ENCODE peak calls at places on chromosome 3, in five cellular contexts. U is NCI-H1694, N is Kasumi-1, V is NCI-H1048, X is A172. D is an unnamed sample.

GRCh38 chr3:168581718-168582332 is 486.1 kb upstream of the GOLIM4 start:
- DNase-seq in U (no peak), N (no peak), V (no peak), X (no peak), D (no peak)

GRCh38 chr3:127472506-127472905 is 118.0 kb downstream of the TPRA1 start:
- DNase-seq in U (no peak), N (no peak), V (no peak), X (no peak), D (no peak)

GRCh38 chr3:12553921-12554391 is 2.9 kb upstream of the MKRN2 start:
- DNase-seq in U (no peak), N (peak; percentile 34), V (no peak), X (peak; percentile 46), D (peak; percentile 59)

GRCh38 chr3:139355502-139355901 is 11.7 kb downstream of the MRPS22 start:
- DNase-seq in U (no peak), N (no peak), V (no peak), X (no peak), D (no peak)

GRCh38 chr3:40741729-40742128 is 217.0 kb downstream of the ZNF621 start:
- DNase-seq in U (no peak), N (peak; percentile 76), V (no peak), X (no peak), D (no peak)

GRCh38 chr3:30342319-30343060 is 263.9 kb upstream of the TGFBR2 start:
- DNase-seq in U (no peak), N (no peak), V (no peak), X (peak; percentile 89), D (no peak)

GRCh38 chr3:7166460-7166859 is 305.5 kb downstream of the GRM7 start:
- DNase-seq in U (peak; percentile 38), N (no peak), V (no peak), X (no peak), D (no peak)

GRCh38 chr3:99967796-99968195 is 146.5 kb downstream of the FILIP1L start:
- DNase-seq in U (no peak), N (no peak), V (no peak), X (no peak), D (no peak)

GRCh38 chr3:38575279-38575843 is 74.1 kb downstream of the SCN5A start:
- DNase-seq in U (no peak), N (no peak), V (no peak), X (no peak), D (no peak)

GRCh38 chr3:134357261-134357913 is 16.9 kb downstream of the AMOTL2 start:
- DNase-seq in U (no peak), N (no peak), V (no peak), X (no peak), D (no peak)

GRCh38 chr3:122394173-122394572 is 10.2 kb downstream of the FAM162A start:
- DNase-seq in U (no peak), N (no peak), V (no peak), X (no peak), D (no peak)

GRCh38 chr3:148318240-148318639 is 379.5 kb upstream of the AGTR1 start:
- DNase-seq in U (no peak), N (no peak), V (no peak), X (no peak), D (no peak)

GRCh38 chr3:43120937-43121336 is 15.1 kb upstream of the POMGNT2 start:
- DNase-seq in U (no peak), N (no peak), V (no peak), X (no peak), D (no peak)

GRCh38 chr3:73018298-73018697 is 21.7 kb downstream of the PPP4R2 start:
- DNase-seq in U (no peak), N (no peak), V (no peak), X (no peak), D (no peak)

GRCh38 chr3:124860599-124860998 is 26.6 kb downstream of the ITGB5 start:
- DNase-seq in U (no peak), N (no peak), V (no peak), X (peak; percentile 99), D (no peak)

GRCh38 chr3:103127737-103128136 is 692.9 kb downstream of the ZPLD1 start:
- DNase-seq in U (no peak), N (no peak), V (no peak), X (no peak), D (no peak)

GRCh38 chr3:7456376-7456775 is 595.5 kb downstream of the GRM7 start:
- DNase-seq in U (no peak), N (no peak), V (no peak), X (no peak), D (no peak)

GRCh38 chr3:48400824-48401433 is 28.9 kb downstream of the FBXW12 start:
- DNase-seq in U (no peak), N (peak; percentile 59), V (no peak), X (peak; percentile 61), D (peak; percentile 85)

GRCh38 chr3:170869240-170869592 is 779 bp downstream of the RPL22L1 start:
- DNase-seq in U (no peak), N (no peak), V (no peak), X (no peak), D (peak; percentile 60)

GRCh38 chr3:149473314-149473990 is 1.0 kb upstream of the TM4SF4 start:
- DNase-seq in U (no peak), N (no peak), V (no peak), X (peak; percentile 97), D (no peak)

GRCh38 chr3:105365536-105366301 is 990 bp upstream of the ALCAM start:
- DNase-seq in U (no peak), N (no peak), V (no peak), X (peak; percentile 56), D (no peak)

GRCh38 chr3:180284331-180285110 is 247.8 kb upstream of the PEX5L start:
- DNase-seq in U (no peak), N (no peak), V (no peak), X (no peak), D (no peak)

GRCh38 chr3:52483577-52484495 is 11.3 kb upstream of the STAB1 start:
- DNase-seq in U (no peak), N (no peak), V (no peak), X (no peak), D (no peak)

GRCh38 chr3:123093696-123094095 is 26.9 kb downstream of the PDIA5 start:
- DNase-seq in U (no peak), N (no peak), V (no peak), X (no peak), D (no peak)

GRCh38 chr3:111737712-111738097 is 121.4 kb upstream of the PHLDB2 start:
- DNase-seq in U (no peak), N (no peak), V (no peak), X (peak; percentile 94), D (no peak)

GRCh38 chr3:13042127-13042931 is 30.9 kb downstream of the IQSEC1 start:
- DNase-seq in U (no peak), N (no peak), V (no peak), X (no peak), D (no peak)

GRCh38 chr3:116815321-116815720 is 105.7 kb downstream of the TUSC7 start:
- DNase-seq in U (no peak), N (no peak), V (no peak), X (no peak), D (no peak)

GRCh38 chr3:112767177-112767576 is 79.5 kb downstream of the CD200R1L start:
- DNase-seq in U (no peak), N (no peak), V (no peak), X (no peak), D (no peak)